ENCODE peak calls at places on chromosomes 16 and 17, in four cellular contexts. I is AG04450, Z is left lung, M is AG10803. K is an unnamed sample.

GRCh38 chr17:29059281-29059680 is 16.3 kb downstream of the PIPOX start:
- DNase-seq in I (peak; percentile 32), Z (no peak), M (peak; percentile 34), K (no peak)

GRCh38 chr16:71484006-71484893 is 4.9 kb downstream of the ZNF19 start:
- DNase-seq in I (peak; percentile 85), Z (peak; percentile 85), M (peak; percentile 94), K (peak; percentile 87)

GRCh38 chr17:42005128-42005527 is 12.1 kb downstream of the DNAJC7 start:
- DNase-seq in I (no peak), Z (no peak), M (peak; percentile 73), K (no peak)

GRCh38 chr16:84471316-84471715 is 33.1 kb downstream of the MEAK7 start:
- DNase-seq in I (no peak), Z (no peak), M (no peak), K (no peak)

GRCh38 chr16:22373662-22374310 is 633 bp downstream of the CDR2 start:
- DNase-seq in I (no peak), Z (peak; percentile 89), M (no peak), K (no peak)

GRCh38 chr17:16287563-16288027 is 65.7 kb downstream of the CENPV start:
- DNase-seq in I (peak; percentile 64), Z (no peak), M (peak; percentile 70), K (peak; percentile 52)

GRCh38 chr16:53841884-53842283 is 137.9 kb downstream of the FTO start:
- DNase-seq in I (no peak), Z (no peak), M (no peak), K (no peak)

GRCh38 chr16:90084215-90084614 is 7.1 kb upstream of the PRDM7 start:
- DNase-seq in I (no peak), Z (no peak), M (no peak), K (no peak)

GRCh38 chr16:84252214-84252613 is 12.4 kb upstream of the KCNG4 start:
- DNase-seq in I (no peak), Z (no peak), M (no peak), K (no peak)

GRCh38 chr17:4177732-4178131 is 34.7 kb downstream of the CYB5D2 start:
- DNase-seq in I (no peak), Z (no peak), M (no peak), K (no peak)

GRCh38 chr17:4175921-4176802 is 33.2 kb downstream of the CYB5D2 start:
- DNase-seq in I (no peak), Z (no peak), M (no peak), K (no peak)

GRCh38 chr17:4178651-4179050 is 35.7 kb downstream of the CYB5D2 start:
- DNase-seq in I (no peak), Z (no peak), M (no peak), K (no peak)

GRCh38 chr17:4179071-4179470 is 36.1 kb downstream of the CYB5D2 start:
- DNase-seq in I (no peak), Z (no peak), M (peak; percentile 26), K (no peak)

GRCh38 chr17:4176803-4177472 is 33.9 kb downstream of the CYB5D2 start:
- DNase-seq in I (no peak), Z (no peak), M (no peak), K (no peak)
- H3K4me3 ChIP-seq in I (no peak overlapping the region), Z (no peak overlapping the region), M (no peak overlapping the region), K (no peak overlapping the region)

GRCh38 chr16:54897930-54898329 is 32.7 kb upstream of the IRX5 start:
- DNase-seq in I (no peak), Z (no peak), M (no peak), K (no peak)
- TF ChIP-seq CTCF in I (no peak), Z (no peak), M (no peak), K (no peak)

DNA sequence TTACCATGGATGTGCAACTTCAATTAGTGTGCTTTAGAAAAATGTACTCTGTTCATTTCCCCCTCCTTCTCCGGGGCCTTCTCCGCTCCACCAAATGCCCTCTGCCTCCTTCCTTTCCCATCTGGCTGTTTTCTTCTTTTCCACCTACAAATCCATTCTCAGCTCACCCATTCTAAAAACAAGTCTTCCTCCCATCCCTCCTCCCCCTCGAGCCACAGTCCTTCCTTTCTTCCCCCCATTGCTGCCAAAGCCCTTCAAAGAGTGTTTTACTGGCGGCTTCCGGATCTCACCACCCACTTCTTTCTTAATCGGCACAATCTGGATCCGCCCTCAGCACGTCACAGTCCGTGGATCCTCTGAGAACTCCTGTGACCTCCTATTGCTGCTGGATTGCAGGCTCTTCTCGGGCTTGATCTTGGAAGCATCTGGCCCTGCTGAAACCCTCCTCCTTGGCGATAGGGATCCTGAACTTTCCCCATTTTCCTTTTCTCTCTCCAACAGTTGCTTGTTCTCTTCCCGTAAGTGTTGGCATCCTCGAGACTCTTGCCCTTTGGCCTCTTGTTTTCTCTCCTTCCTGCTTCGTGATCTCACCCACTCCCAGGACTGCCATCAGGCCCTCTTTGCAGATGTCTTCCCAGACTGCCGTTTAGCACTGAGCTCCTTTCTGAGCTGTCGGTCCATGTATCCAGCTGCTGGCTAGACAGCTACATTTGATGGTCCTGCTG is 36.0 kb upstream of the FBXO47 start:
- DNase-seq in I (no peak), Z (no peak), M (peak; percentile 86), K (peak; percentile 46)
- H3K4me3 ChIP-seq in I (no peak overlapping the region), Z (peak overlapping the region; percentile 8), M (no peak overlapping the region), K (no peak overlapping the region)

GRCh38 chr17:21214015-21214776 is at the start of gene TMEM11:
- DNase-seq in I (peak; percentile 87), Z (peak; percentile 99), M (peak; percentile 97), K (peak; percentile 79)
- TF ChIP-seq CTCF in I (no peak), Z (no peak), M (no peak), K (no peak)

DNA sequence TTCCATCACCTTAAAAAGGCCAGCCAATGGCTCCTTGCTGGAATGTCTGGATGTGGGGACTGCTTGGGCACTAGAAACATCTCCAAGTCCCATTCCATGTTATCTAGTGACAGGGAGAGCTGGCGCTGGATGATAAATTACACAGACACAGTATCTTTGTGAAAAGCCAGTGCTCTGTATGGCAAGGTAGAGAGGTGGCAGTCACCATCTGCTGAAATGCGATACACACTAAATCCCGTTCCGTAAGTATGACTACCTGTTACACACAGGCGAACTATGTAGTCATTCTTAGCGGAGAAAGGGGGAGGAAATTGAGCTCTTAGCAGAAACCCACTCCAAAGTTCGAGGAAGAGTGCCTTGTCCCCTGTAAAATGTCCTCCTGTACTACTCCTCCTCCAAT is 81.0 kb upstream of the MYOCD start:
- DNase-seq in I (no peak), Z (no peak), M (no peak), K (no peak)
- H3K4me3 ChIP-seq in I (no peak overlapping the region), Z (no peak overlapping the region), M (no peak overlapping the region), K (no peak overlapping the region)

GRCh38 chr17:12842936-12843335 is 53.6 kb downstream of the ARHGAP44 start:
- DNase-seq in I (no peak), Z (no peak), M (no peak), K (no peak)
- TF ChIP-seq CTCF in I (no peak), Z (no peak), M (no peak), K (no peak)

GRCh38 chr17:79769596-79770520 is 8.1 kb upstream of the CBX2 start:
- DNase-seq in I (no peak), Z (no peak), M (no peak), K (no peak)
- H3K4me3 ChIP-seq in I (no peak overlapping the region), Z (no peak overlapping the region), M (no peak overlapping the region), K (no peak overlapping the region)

DNA sequence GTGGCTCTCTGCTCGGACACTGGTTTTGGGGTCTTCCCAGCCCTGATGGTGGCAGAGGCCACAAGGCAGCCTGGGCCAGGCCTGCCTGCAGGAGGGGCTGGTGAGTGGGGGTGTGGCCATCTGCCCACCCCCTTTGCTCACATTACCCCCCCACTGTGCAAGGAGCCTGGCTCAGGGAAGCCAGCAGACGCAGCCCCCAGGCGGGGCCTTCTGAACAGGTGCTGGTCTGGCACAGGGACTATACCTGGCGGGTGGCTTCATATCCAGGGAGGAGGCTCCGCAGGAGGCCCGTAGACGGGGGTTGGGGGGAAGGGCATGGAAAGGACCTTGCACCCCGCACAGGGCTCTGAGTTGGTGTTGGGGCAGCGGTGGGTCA is 10.7 kb upstream of the ZFPM1 start:
- DNase-seq in I (no peak), Z (no peak), M (no peak), K (no peak)
- TF ChIP-seq CTCF in I (peak; percentile 4), Z (no peak), M (no peak), K (no peak)

DNA sequence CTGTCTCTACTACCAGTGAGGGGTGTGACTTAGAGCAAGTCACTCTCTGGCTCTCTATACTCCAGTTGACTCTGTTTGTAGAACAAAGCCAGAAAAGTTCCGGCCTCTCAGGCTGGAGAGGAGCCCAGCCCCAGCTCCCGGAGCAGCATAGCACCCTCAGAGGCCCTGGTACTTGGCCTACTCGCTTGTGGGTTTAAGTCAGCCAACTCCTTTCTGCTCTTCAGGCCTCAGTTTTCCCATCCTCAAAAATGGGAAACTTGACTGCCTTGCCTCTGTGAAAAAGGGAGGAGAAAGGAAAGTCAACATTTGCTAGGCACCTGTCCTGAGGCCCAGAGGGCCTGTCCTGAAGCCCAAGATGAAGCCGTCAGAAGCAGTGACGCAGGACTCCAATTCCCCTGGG is 1.1 kb downstream of the CHST6 start:
- DNase-seq in I (no peak), Z (peak; percentile 3), M (no peak), K (no peak)
- H3K4me3 ChIP-seq in I (no peak overlapping the region), Z (no peak overlapping the region), M (no peak overlapping the region), K (no peak overlapping the region)

K was measured in AG09309.